ENCODE peak calls at places on chromosomes 5 and 9, in four cellular contexts. One of them, this sample, is unnamed.

GRCh38 chr9:34628656-34629491 is at the start of gene ARID3C:
- DNase-seq in AG09319: no peak
- DNase-seq in NB4: peak
- DNase-seq in RWPE2: no peak
- DNase-seq in this sample: no peak

GRCh38 chr5:102794047-102794446 is 38.9 kb downstream of the PAM start:
- DNase-seq in AG09319: no peak
- DNase-seq in NB4: no peak
- DNase-seq in RWPE2: no peak
- DNase-seq in this sample: no peak

GRCh38 chr5:132001647-132002561 is 9.6 kb downstream of the ACSL6 start:
- DNase-seq in AG09319: no peak
- DNase-seq in RWPE2: no peak
- DNase-seq in NB4: peak
- DNase-seq in this sample: peak

GRCh38 chr5:100595152-100595811 is 60.1 kb downstream of the FAM174A start:
- DNase-seq in AG09319: peak
- DNase-seq in RWPE2: no peak
- DNase-seq in NB4: peak
- DNase-seq in this sample: no peak

GRCh38 chr9:18569941-18570630 is 96.1 kb downstream of the ADAMTSL1 start:
- DNase-seq in AG09319: no peak
- DNase-seq in RWPE2: no peak
- DNase-seq in NB4: no peak
- DNase-seq in this sample: no peak

GRCh38 chr9:88574993-88575392 is 40.0 kb downstream of the NXNL2 start:
- DNase-seq in NB4: peak
- DNase-seq in RWPE2: no peak
- DNase-seq in AG09319: no peak
- DNase-seq in this sample: no peak

GRCh38 chr5:150510460-150511263 is 2.7 kb downstream of the NDST1 start:
- DNase-seq in RWPE2: no peak
- DNase-seq in AG09319: no peak
- DNase-seq in NB4: no peak
- DNase-seq in this sample: no peak

GRCh38 chr9:110135858-110136257 is 72.1 kb downstream of the C9orf152 start:
- DNase-seq in NB4: no peak
- DNase-seq in AG09319: no peak
- DNase-seq in RWPE2: no peak
- DNase-seq in this sample: no peak

GRCh38 chr9:6938447-6938846 is 180.7 kb downstream of the KDM4C start:
- DNase-seq in NB4: peak
- DNase-seq in AG09319: peak
- DNase-seq in RWPE2: no peak
- DNase-seq in this sample: no peak

GRCh38 chr9:95004452-95005275 is 278.2 kb downstream of the AOPEP start:
- DNase-seq in AG09319: no peak
- DNase-seq in RWPE2: no peak
- DNase-seq in NB4: peak
- DNase-seq in this sample: no peak

GRCh38 chr5:114418546-114419388 is 56.9 kb downstream of the KCNN2 start:
- DNase-seq in AG09319: no peak
- DNase-seq in NB4: peak
- DNase-seq in RWPE2: no peak
- DNase-seq in this sample: no peak

GRCh38 chr9:93667006-93667405 is 90.6 kb downstream of the PHF2 start:
- DNase-seq in AG09319: no peak
- DNase-seq in NB4: no peak
- DNase-seq in RWPE2: peak
- DNase-seq in this sample: peak

GRCh38 chr9:119304566-119304965 is 64.7 kb downstream of the BRINP1 start:
- DNase-seq in RWPE2: no peak
- DNase-seq in NB4: no peak
- DNase-seq in AG09319: no peak
- DNase-seq in this sample: no peak

GRCh38 chr5:139822553-139823425 is 27.2 kb downstream of the PSD2 start:
- DNase-seq in RWPE2: peak
- DNase-seq in AG09319: no peak
- DNase-seq in NB4: no peak
- DNase-seq in this sample: no peak

GRCh38 chr5:91219141-91219802 is 163.8 kb downstream of the ARRDC3 start:
- DNase-seq in RWPE2: peak
- DNase-seq in NB4: peak
- DNase-seq in AG09319: peak
- DNase-seq in this sample: no peak

GRCh38 chr9:79681576-79681975 is 109.8 kb downstream of the TLE4 start:
- DNase-seq in NB4: no peak
- DNase-seq in AG09319: no peak
- DNase-seq in RWPE2: no peak
- DNase-seq in this sample: no peak

GRCh38 chr9:116589392-116590354 is 97.4 kb upstream of the TRIM32 start:
- DNase-seq in NB4: peak
- DNase-seq in RWPE2: no peak
- DNase-seq in AG09319: no peak
- DNase-seq in this sample: no peak

GRCh38 chr9:28234899-28235277 is 661.6 kb upstream of the C9orf72 start:
- DNase-seq in NB4: peak
- DNase-seq in RWPE2: peak
- DNase-seq in AG09319: peak
- DNase-seq in this sample: no peak

GRCh38 chr9:35906923-35907699 is 1.1 kb downstream of the HRCT1 start:
- DNase-seq in AG09319: peak
- DNase-seq in RWPE2: no peak
- DNase-seq in NB4: no peak
- DNase-seq in this sample: no peak

GRCh38 chr9:133050781-133051180 is 11.0 kb upstream of the CEL start:
- DNase-seq in NB4: no peak
- DNase-seq in RWPE2: no peak
- DNase-seq in AG09319: no peak
- DNase-seq in this sample: no peak

GRCh38 chr5:75848077-75848476 is 130.8 kb upstream of the POC5 start:
- DNase-seq in RWPE2: no peak
- DNase-seq in AG09319: no peak
- DNase-seq in NB4: no peak
- DNase-seq in this sample: no peak

GRCh38 chr9:100277166-100277979 is 75.4 kb downstream of the TEX10 start:
- DNase-seq in AG09319: no peak
- DNase-seq in RWPE2: no peak
- DNase-seq in NB4: peak
- DNase-seq in this sample: no peak

GRCh38 chr9:114116061-114116747 is 17.1 kb upstream of the KIF12 start:
- DNase-seq in NB4: no peak
- DNase-seq in RWPE2: no peak
- DNase-seq in AG09319: no peak
- DNase-seq in this sample: peak

GRCh38 chr9:128104171-128104618 is 23.3 kb downstream of the PTGES2 start:
- DNase-seq in NB4: no peak
- DNase-seq in RWPE2: no peak
- DNase-seq in AG09319: no peak
- DNase-seq in this sample: no peak
- TF ChIP-seq CTCF in NB4: no peak
- TF ChIP-seq CTCF in RWPE2: no peak
- TF ChIP-seq CTCF in AG09319: no peak
- TF ChIP-seq CTCF in this sample: no peak

DNA sequence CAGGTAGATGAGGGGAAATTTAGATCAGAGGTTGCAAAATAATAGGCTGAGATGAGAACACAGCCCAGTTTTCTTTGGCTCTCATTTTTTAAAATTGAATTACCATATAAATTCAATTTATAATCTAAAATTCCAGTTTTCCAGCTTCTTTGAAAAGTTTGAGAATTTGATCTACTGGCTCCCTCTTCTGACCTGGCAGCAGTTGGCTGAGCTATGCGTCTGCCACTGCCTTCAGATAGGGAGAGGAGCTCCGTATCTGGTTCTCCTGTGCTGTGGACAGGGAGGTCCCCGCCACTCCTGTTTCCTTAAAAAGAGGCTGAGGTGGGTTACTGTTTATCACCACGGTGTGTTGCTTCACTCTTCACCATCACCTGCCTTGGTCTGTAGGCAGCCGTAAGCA is 103.7 kb downstream of the ARHGAP26 start:
- DNase-seq in NB4: no peak
- DNase-seq in AG09319: no peak
- DNase-seq in RWPE2: no peak
- DNase-seq in this sample: no peak
- TF ChIP-seq CTCF in NB4: no peak
- TF ChIP-seq CTCF in AG09319: peak
- TF ChIP-seq CTCF in RWPE2: peak
- TF ChIP-seq CTCF in this sample: peak

GRCh38 chr5:145908206-145908945 is 28.0 kb upstream of the SH3RF2 start:
- DNase-seq in RWPE2: no peak
- DNase-seq in NB4: no peak
- DNase-seq in AG09319: no peak
- DNase-seq in this sample: no peak
- TF ChIP-seq CTCF in RWPE2: peak
- TF ChIP-seq CTCF in NB4: no peak
- TF ChIP-seq CTCF in AG09319: peak
- TF ChIP-seq CTCF in this sample: peak

DNA sequence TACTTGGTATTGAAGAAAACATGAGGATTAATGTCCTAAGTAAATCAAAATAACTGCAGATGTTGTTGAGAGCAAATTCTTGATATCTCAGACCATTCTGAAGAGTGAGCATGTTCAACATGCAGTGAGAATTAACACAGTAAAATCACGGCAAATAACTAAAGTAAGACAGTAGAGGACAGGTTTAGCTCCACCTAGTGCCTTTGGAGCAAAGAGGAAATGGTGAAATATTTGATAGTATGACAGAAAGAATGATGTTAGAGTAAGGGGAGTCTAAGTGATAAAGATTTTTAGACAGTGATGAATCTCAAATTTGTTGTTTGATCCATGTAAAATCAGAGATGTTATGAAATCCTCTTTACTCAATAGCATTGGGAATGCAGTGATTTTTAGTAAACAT is 424.2 kb downstream of the TMEM161B start:
- DNase-seq in NB4: no peak
- DNase-seq in AG09319: no peak
- DNase-seq in RWPE2: no peak
- DNase-seq in this sample: no peak
- TF ChIP-seq CTCF in NB4: no peak
- TF ChIP-seq CTCF in AG09319: no peak
- TF ChIP-seq CTCF in RWPE2: no peak
- TF ChIP-seq CTCF in this sample: no peak

GRCh38 chr5:16776611-16777251 is 159.4 kb downstream of the MYO10 start:
- DNase-seq in AG09319: no peak
- DNase-seq in NB4: no peak
- DNase-seq in RWPE2: no peak
- DNase-seq in this sample: no peak
- TF ChIP-seq CTCF in AG09319: peak
- TF ChIP-seq CTCF in NB4: no peak
- TF ChIP-seq CTCF in RWPE2: peak
- TF ChIP-seq CTCF in this sample: peak